ENCODE peak calls at places on chromosomes 7 and 10, in five cellular contexts. One of them, this sample, is unnamed.

GRCh38 chr10:33680036-33680435 is 345.6 kb upstream of the NRP1 start:
- DNase-seq in K562: no peak
- DNase-seq in HepG2: no peak
- DNase-seq in GM12892: no peak
- DNase-seq in GM12878: no peak
- DNase-seq in this sample: no peak

GRCh38 chr10:28240400-28240799 is 62.5 kb downstream of the MPP7 start:
- DNase-seq in HepG2: no peak
- DNase-seq in K562: no peak
- DNase-seq in GM12878: no peak
- DNase-seq in GM12892: no peak
- DNase-seq in this sample: no peak

GRCh38 chr10:51377070-51377931 is 303.0 kb downstream of the PRKG1 start:
- DNase-seq in HepG2: no peak
- DNase-seq in GM12892: no peak
- DNase-seq in GM12878: no peak
- DNase-seq in K562: no peak
- DNase-seq in this sample: no peak

GRCh38 chr10:30111340-30111980 is 52.1 kb upstream of the JCAD start:
- DNase-seq in K562: no peak
- DNase-seq in GM12878: no peak
- DNase-seq in HepG2: no peak
- DNase-seq in GM12892: no peak
- DNase-seq in this sample: no peak

GRCh38 chr7:100430450-100431285 is 1.0 kb downstream of the MEPCE start:
- DNase-seq in GM12892: no peak
- DNase-seq in K562: peak; percentile 41
- DNase-seq in GM12878: no peak
- DNase-seq in HepG2: no peak
- DNase-seq in this sample: no peak

GRCh38 chr10:18097524-18097923 is 42.7 kb upstream of the CACNB2 start:
- DNase-seq in HepG2: no peak
- DNase-seq in K562: no peak
- DNase-seq in GM12878: no peak
- DNase-seq in GM12892: no peak
- DNase-seq in this sample: no peak

GRCh38 chr10:106959521-106959920 is 205.0 kb downstream of the SORCS1 start:
- DNase-seq in GM12892: no peak
- DNase-seq in GM12878: no peak
- DNase-seq in K562: no peak
- DNase-seq in HepG2: no peak
- DNase-seq in this sample: no peak

GRCh38 chr10:110239892-110240291 is 32.5 kb downstream of the MXI1 start:
- DNase-seq in GM12892: no peak
- DNase-seq in HepG2: no peak
- DNase-seq in K562: no peak
- DNase-seq in GM12878: no peak
- DNase-seq in this sample: no peak

GRCh38 chr7:37719077-37719476 is 35.5 kb downstream of the GPR141 start:
- DNase-seq in HepG2: no peak
- DNase-seq in GM12878: no peak
- DNase-seq in GM12892: no peak
- DNase-seq in K562: no peak
- DNase-seq in this sample: no peak

GRCh38 chr7:35819310-35819709 is 18.5 kb downstream of the SEPTIN7 start:
- DNase-seq in K562: no peak
- DNase-seq in GM12878: no peak
- DNase-seq in HepG2: no peak
- DNase-seq in GM12892: no peak
- DNase-seq in this sample: no peak

GRCh38 chr7:117759950-117760640 is 113.1 kb downstream of the CTTNBP2 start:
- DNase-seq in K562: no peak
- DNase-seq in GM12892: no peak
- DNase-seq in GM12878: no peak
- DNase-seq in HepG2: no peak
- DNase-seq in this sample: no peak

GRCh38 chr7:94529516-94529915 is 19.9 kb downstream of the CASD1 start:
- DNase-seq in K562: no peak
- DNase-seq in GM12878: no peak
- DNase-seq in GM12892: no peak
- DNase-seq in HepG2: no peak
- DNase-seq in this sample: no peak

GRCh38 chr10:35827783-35828182 is 185.7 kb upstream of the FZD8 start:
- DNase-seq in HepG2: no peak
- DNase-seq in GM12892: no peak
- DNase-seq in GM12878: no peak
- DNase-seq in K562: no peak
- DNase-seq in this sample: no peak

GRCh38 chr7:7791523-7791922 is 73.1 kb upstream of the RPA3 start:
- DNase-seq in HepG2: no peak
- DNase-seq in K562: no peak
- DNase-seq in GM12878: no peak
- DNase-seq in GM12892: no peak
- DNase-seq in this sample: no peak

GRCh38 chr7:77931841-77932240 is 133.3 kb downstream of the PHTF2 start:
- DNase-seq in GM12892: no peak
- DNase-seq in GM12878: no peak
- DNase-seq in K562: no peak
- DNase-seq in HepG2: no peak
- DNase-seq in this sample: no peak
- TF ChIP-seq POLR2A in GM12892: no peak
- TF ChIP-seq POLR2A in GM12878: no peak
- TF ChIP-seq POLR2A in K562: no peak
- TF ChIP-seq POLR2A in HepG2: no peak
- TF ChIP-seq POLR2A in this sample: no peak

DNA sequence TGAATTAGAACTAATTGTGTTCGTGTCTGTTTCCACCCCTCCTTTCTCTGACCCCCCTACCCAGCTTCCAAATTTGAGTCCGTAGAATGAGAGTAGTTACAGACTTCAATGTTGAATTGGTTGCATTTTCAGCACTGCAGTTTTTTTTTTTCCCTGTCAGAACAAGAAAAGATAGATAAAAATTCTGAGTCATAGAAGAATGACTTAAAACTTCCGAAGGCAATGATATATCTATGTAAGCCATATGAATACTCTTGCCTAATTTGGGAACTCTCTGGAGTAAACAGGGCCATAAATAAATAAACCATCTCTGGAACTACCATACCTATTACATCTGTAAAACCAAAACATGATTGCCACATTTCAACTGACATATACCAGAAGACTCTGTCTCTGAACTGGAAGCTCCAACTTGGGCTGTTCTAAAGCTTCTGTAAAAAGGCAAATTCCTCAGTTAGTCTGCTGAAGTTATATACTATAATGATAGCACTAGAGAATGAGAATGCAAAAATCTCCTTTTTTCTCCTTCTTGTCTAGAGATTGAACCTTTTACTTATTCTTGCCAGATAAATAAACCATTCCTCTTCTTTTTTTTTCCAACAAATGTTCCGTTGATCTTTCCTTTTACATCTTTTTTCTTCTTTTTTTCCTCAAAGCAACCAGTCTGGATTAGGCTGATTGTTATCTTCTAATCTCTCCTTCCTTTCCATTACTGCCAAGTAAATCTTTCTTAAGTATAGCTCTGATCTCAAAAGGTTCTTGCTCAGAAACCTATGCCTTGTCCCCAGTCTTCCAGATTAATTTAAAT is 23.5 kb downstream of the VCL start:
- DNase-seq in GM12892: no peak
- DNase-seq in HepG2: no peak
- DNase-seq in K562: peak; percentile 45
- DNase-seq in GM12878: no peak
- DNase-seq in this sample: no peak
- TF ChIP-seq TAF1 in GM12892: no peak
- TF ChIP-seq TAF1 in HepG2: no peak
- TF ChIP-seq TAF1 in K562: no peak
- TF ChIP-seq TAF1 in GM12878: no peak
- TF ChIP-seq TAF1 in this sample: no peak

DNA sequence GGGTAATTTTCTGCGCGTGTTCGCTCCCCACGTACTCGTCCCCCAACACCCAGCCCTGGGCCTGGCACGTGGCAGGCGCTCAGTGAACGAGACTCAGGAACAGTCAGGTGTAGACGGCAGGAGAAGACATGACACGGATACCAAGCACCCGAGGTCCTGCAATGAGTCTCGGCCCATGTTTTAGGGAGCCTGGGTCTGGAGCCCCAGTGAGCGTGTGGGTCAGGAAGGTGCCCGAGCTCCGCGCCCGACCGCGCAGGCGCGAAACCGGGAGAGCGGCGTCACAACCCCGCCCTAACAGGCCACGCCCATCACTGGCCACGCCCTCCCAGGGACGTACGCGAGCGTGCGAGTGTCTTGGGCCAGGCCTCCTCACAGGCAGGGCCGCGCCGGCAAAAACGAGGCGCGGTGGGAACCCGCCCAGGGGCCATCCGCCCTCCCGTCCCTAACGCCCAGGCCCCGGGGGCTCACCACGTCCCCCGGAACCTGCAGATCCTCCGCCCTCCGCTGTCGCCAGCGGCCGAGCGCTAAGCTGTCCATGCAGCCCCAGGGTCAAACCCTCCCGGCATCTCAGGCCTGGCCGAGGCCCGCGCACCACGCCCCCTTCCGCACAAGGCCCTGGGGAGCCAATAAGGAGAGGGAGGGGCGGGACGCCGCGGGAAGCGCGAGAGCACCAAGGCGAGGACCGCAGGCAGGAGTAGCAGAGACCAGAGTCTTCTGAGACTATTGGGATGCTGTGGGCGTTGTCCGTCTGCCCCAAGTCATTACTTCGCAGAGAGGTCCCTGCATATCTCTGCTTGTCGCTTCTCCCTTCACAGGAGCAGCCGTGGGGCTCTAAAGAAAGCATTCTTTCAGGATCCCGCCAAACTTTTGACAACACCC is at the start of gene C10orf143:
- DNase-seq in HepG2: peak; percentile 92
- DNase-seq in GM12878: peak; percentile 89
- DNase-seq in K562: peak; percentile 95
- DNase-seq in GM12892: peak; percentile 76
- DNase-seq in this sample: peak; percentile 77
- TF ChIP-seq POLR2A in HepG2: peak; percentile 84
- TF ChIP-seq POLR2A in GM12878: peak; percentile 92
- TF ChIP-seq POLR2A in K562: peak; percentile 94
- TF ChIP-seq POLR2A in GM12892: peak; percentile 90
- TF ChIP-seq POLR2A in this sample: peak; percentile 90

GRCh38 chr10:7787150-7787856 is 490 bp downstream of the KIN start:
- DNase-seq in K562: no peak
- DNase-seq in HepG2: no peak
- DNase-seq in GM12892: no peak
- DNase-seq in GM12878: no peak
- DNase-seq in this sample: no peak
- TF ChIP-seq TAF1 in K562: no peak
- TF ChIP-seq TAF1 in HepG2: no peak
- TF ChIP-seq TAF1 in GM12892: no peak
- TF ChIP-seq TAF1 in GM12878: no peak
- TF ChIP-seq TAF1 in this sample: no peak

DNA sequence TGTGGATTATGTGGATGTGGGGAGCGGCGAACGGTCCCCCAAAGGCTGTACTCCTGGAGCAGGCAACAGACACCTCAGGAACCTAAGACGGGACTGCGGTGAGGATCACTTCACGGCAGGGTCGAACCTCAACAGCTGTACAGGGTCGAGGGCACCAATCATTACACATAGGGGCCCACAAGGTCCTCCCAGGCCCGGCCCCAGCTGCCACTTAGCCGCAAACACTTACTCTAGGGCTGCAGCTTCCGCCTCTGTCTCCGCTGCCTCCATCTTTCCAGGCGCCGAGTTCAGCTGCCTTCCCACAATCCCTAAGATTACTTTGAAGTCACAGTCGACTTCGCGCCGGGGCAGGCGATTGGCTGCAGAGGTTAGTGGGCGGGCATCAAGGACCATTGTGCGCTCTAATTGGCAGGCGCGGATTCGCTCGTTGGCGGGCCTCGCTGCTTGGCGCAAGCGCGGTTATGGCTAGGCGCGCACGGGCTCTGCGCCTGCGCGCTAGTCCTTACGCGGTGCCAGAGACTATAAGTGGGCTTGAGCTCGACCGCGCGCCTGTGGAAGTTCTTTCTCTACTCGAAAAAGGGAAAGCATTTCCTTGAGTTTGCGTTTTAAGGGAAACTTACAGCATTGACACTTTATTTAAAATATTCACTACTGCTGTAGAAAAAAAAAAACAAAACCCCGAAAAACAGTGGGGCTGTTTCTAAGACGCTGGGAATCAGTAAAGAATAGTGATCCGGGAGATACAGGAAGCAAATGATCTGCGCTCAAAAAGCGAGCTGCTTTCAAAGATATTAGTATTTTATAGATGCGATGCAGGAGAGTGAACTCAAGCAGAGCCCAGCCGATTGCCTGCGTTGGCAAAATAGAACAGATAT is at the start of gene ZWINT:
- DNase-seq in GM12892: peak; percentile 54
- DNase-seq in HepG2: peak; percentile 92
- DNase-seq in GM12878: peak; percentile 90
- DNase-seq in K562: peak; percentile 97
- DNase-seq in this sample: peak; percentile 59
- TF ChIP-seq POLR2A in GM12892: peak; percentile 88
- TF ChIP-seq POLR2A in HepG2: peak; percentile 84
- TF ChIP-seq POLR2A in GM12878: peak; percentile 89
- TF ChIP-seq POLR2A in K562: peak; percentile 96
- TF ChIP-seq POLR2A in this sample: peak; percentile 74